ENCODE peak calls at places on chromosomes 3 and 15, in five cellular contexts. K is uterus, Y is occipital lobe, F is hepatocyte, H is A549. S is an unnamed sample.
A peak's percentile ranks its signal among the peaks of the same experiment; 100 is the strongest.

GRCh38 chr3:71658131-71658530 is 67.1 kb downstream of the EIF4E3 start:
- DNase-seq in K (peak; percentile 74), Y (peak; percentile 24), F (peak; percentile 51), H (no peak), S (no peak)

GRCh38 chr15:69576035-69576526 is 123.5 kb downstream of the RPLP1 start:
- DNase-seq in K (peak; percentile 27), Y (peak; percentile 30), F (peak; percentile 45), H (peak; percentile 87), S (no peak)

GRCh38 chr3:61683409-61684261 is 122.3 kb downstream of the PTPRG start:
- DNase-seq in K (no peak), Y (no peak), F (no peak), H (no peak), S (no peak)

GRCh38 chr15:40769310-40770146 is at the start of gene C15orf62:
- DNase-seq in K (peak; percentile 41), Y (peak; percentile 24), F (peak; percentile 72), H (no peak), S (no peak)

GRCh38 chr3:65776494-65776893 is 262.2 kb downstream of the MAGI1 start:
- DNase-seq in K (no peak), Y (no peak), F (no peak), H (no peak), S (no peak)

GRCh38 chr3:11452988-11453847 is 181.0 kb downstream of the ATG7 start:
- DNase-seq in K (peak; percentile 30), Y (peak; percentile 66), F (peak; percentile 11), H (no peak), S (no peak)

GRCh38 chr3:4334548-4334947 is 31.4 kb downstream of the SETMAR start:
- DNase-seq in K (no peak), Y (no peak), F (no peak), H (no peak), S (no peak)

GRCh38 chr3:15557511-15557946 is 36.0 kb upstream of the COLQ start:
- DNase-seq in K (peak; percentile 18), Y (no peak), F (peak; percentile 85), H (peak; percentile 28), S (peak; percentile 57)

GRCh38 chr3:149215474-149215873 is 6.2 kb downstream of the CP start:
- DNase-seq in K (no peak), Y (no peak), F (no peak), H (no peak), S (no peak)

S was measured in Panc1.